ENCODE peak calls at places on chromosomes 7 and 10, in six cellular contexts. R is astrocyte, G is H1, N is PC-3, J is neural progenitor cell, B is fibroblast of lung. D is an unnamed sample.

GRCh38 chr7:30563326-30563942 is 31.2 kb upstream of the GARS1 start:
- DNase-seq in N (peak), J (no peak), B (no peak), R (peak), G (no peak), D (peak)

GRCh38 chr10:21528452-21529235 is 3.2 kb upstream of the SKIDA1 start:
- DNase-seq in R (peak), G (no peak), J (peak), B (peak), N (no peak), D (no peak)

GRCh38 chr10:97828721-97829120 is 20.9 kb upstream of the GOLGA7B start:
- DNase-seq in B (no peak), J (no peak), N (no peak), G (no peak), R (no peak), D (no peak)

GRCh38 chr10:36779238-36779846 is 346.1 kb upstream of the ANKRD30A start:
- DNase-seq in R (peak), N (peak), B (peak), G (no peak), J (peak), D (peak)

GRCh38 chr7:141715794-141716689 is 7.9 kb downstream of the WEE2 start:
- DNase-seq in N (no peak), B (no peak), R (no peak), G (no peak), J (no peak), D (no peak)

GRCh38 chr10:22246680-22247391 is 29.0 kb upstream of the EBLN1 start:
- DNase-seq in N (peak), J (no peak), R (peak), G (no peak), B (peak), D (peak)

GRCh38 chr10:13816195-13816926 is 229.6 kb downstream of the PRPF18 start:
- DNase-seq in N (no peak), J (no peak), B (peak), R (peak), G (no peak), D (peak)

GRCh38 chr7:41881313-41882130 is 178.6 kb upstream of the INHBA start:
- DNase-seq in J (no peak), N (no peak), B (peak), R (no peak), G (no peak), D (no peak)

GRCh38 chr7:65832281-65832680 is 40.6 kb upstream of the VKORC1L1 start:
- DNase-seq in N (peak), J (peak), B (peak), R (peak), G (no peak), D (peak)

GRCh38 chr7:93813514-93813913 is 77.0 kb downstream of the TFPI2 start:
- DNase-seq in B (no peak), J (no peak), G (no peak), N (no peak), R (no peak), D (no peak)

GRCh38 chr7:101995121-101995520 is 177.7 kb downstream of the CUX1 start:
- DNase-seq in B (no peak), R (no peak), G (no peak), J (no peak), N (no peak), D (no peak)

GRCh38 chr10:116882631-116883030 is 33.3 kb downstream of the ENO4 start:
- DNase-seq in N (no peak), J (no peak), R (no peak), G (no peak), B (no peak), D (no peak)

GRCh38 chr10:113644185-113645120 is 19.4 kb downstream of the NRAP start:
- DNase-seq in N (no peak), R (peak), G (no peak), B (peak), J (no peak), D (peak)

GRCh38 chr7:157977306-157977705 is 610.3 kb downstream of the PTPRN2 start:
- DNase-seq in R (no peak), G (no peak), J (no peak), N (no peak), B (no peak), D (no peak)

GRCh38 chr10:70771311-70772194 is 13.6 kb downstream of the TBATA start:
- DNase-seq in R (no peak), N (no peak), G (peak), B (no peak), J (no peak), D (no peak)

GRCh38 chr10:33189373-33189772 is 145.1 kb downstream of the NRP1 start:
- DNase-seq in R (no peak), N (no peak), B (no peak), G (no peak), J (peak), D (no peak)

GRCh38 chr10:133445268-133445732 is 8.4 kb upstream of the SCART1 start:
- DNase-seq in N (no peak), B (no peak), R (no peak), J (no peak), G (no peak), D (no peak)

GRCh38 chr7:130277763-130278643 is 11.3 kb downstream of the CPA2 start:
- DNase-seq in G (peak), B (peak), R (peak), N (peak), J (peak), D (peak)

GRCh38 chr10:29636178-29636577 is 1.4 kb upstream of the SVIL start:
- DNase-seq in N (peak), J (no peak), R (peak), B (peak), G (no peak), D (peak)

GRCh38 chr10:120732067-120732466 is 119.1 kb upstream of the WDR11 start:
- DNase-seq in N (peak), G (no peak), R (peak), B (no peak), J (no peak), D (peak)

GRCh38 chr10:77180794-77181193 is 456.8 kb downstream of the KCNMA1 start:
- DNase-seq in R (no peak), B (no peak), G (no peak), N (peak), J (no peak), D (peak)

GRCh38 chr10:30183076-30183402 is 123.7 kb upstream of the JCAD start:
- DNase-seq in B (no peak), G (no peak), R (no peak), N (no peak), J (no peak), D (no peak)

GRCh38 chr10:114026189-114027040 is 17.3 kb upstream of the ADRB1 start:
- DNase-seq in B (peak), G (no peak), J (no peak), R (peak), N (peak), D (peak)

GRCh38 chr10:2772135-2772534 is 295.2 kb upstream of the PFKP start:
- DNase-seq in J (no peak), B (no peak), G (no peak), R (no peak), N (no peak), D (no peak)

GRCh38 chr10:2777946-2778345 is 289.4 kb upstream of the PFKP start:
- DNase-seq in B (no peak), J (no peak), R (no peak), G (no peak), N (no peak), D (no peak)

DNA sequence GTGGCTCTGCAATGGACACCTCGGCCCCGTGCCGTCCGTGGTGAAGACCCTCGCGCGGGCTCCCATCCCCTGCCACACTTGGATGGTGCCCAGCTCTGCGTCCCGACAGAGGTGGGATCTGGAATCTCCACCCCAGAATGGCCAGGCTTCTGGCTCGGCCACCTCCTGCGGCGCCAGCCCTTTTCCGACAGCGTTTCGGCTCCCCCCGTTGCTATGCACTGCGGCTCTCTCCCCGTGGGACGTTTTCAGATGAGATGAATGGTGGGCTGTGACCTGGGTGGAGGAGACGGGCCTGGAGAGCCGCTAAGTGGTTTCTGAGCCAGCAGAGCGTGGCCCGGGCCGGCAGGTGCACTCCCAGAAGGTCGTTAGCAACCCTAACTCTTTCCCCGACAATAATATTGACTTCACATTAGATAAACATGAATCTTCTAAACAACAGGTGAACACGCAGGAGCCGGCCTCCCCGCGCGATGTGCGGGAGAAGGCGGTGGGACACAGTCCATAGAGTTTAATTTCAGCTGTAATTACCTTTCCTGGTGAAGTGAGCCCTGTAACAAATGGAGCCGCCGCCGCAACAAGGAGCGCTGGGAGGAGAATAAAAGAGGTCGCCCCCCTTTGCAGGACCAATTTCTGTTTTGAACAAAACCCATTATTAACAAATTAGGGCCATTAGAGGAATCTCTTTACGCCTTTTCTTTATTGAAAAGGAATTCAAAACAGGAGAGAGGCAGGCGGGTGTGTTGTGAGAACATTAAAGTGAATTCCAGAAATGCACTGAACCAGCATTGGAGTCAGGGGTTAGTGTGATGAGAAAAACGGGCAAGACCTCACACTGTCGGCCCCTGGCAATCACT is 294.3 kb upstream of the PFKP start:
- DNase-seq in G (no peak), R (no peak), N (no peak), B (no peak), J (peak), D (no peak)
- TF ChIP-seq EZH2 in G (no peak), R (no peak), N (no peak), B (no peak), J (no peak), D (no peak)

GRCh38 chr7:24284699-24285506 is 913 bp downstream of the NPY start:
- DNase-seq in N (no peak), J (peak), G (peak), R (no peak), B (no peak), D (no peak)
- TF ChIP-seq EZH2 in N (no peak), J (peak), G (peak), R (no peak), B (peak), D (peak)

DNA sequence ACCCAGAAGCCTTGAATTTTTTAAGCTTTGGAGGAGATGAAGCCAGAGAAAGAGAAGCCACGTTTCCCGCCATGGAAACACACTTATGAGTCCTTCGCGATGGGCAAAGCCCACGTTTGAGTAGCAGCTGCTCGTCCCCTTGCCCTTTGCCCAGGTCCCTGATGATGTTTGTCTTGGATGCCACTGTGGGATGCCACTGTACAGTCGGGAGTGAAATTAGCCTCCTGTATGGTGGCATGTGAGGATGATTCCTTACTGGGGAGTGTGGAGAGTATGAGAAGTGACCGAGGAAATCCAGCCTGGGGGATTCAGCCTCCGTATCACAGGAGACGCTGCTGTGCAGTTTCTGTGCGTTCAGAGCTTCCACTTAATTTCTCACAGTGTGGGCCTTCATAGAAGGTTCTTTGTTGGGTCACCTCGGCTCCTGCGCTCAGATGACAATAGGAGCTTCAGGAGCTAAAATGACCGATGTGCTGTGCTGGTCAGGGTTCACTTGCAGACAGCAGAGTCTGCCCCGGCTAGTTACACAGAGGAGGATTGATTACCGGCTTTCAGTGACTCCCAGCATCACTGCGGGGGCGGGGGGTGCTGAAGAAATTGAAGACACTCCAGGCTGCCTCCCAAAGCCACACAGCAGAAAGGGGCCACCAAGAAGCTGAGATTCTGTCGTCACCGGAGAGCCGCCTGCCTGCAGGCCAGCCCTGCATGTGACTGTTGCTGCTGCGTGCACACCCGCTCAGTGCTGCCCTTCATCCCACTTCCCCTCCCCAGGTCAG is 122.1 kb upstream of the SFMBT2 start:
- DNase-seq in B (no peak), J (no peak), N (no peak), R (no peak), G (no peak), D (no peak)
- TF ChIP-seq EZH2 in B (no peak), J (no peak), N (no peak), R (no peak), G (no peak), D (no peak)

GRCh38 chr7:16747095-16747494 is 6.5 kb upstream of the TSPAN13 start:
- DNase-seq in J (no peak), N (no peak), R (no peak), B (peak), G (no peak), D (no peak)
- TF ChIP-seq EZH2 in J (no peak), N (no peak), R (no peak), B (no peak), G (no peak), D (no peak)

DNA sequence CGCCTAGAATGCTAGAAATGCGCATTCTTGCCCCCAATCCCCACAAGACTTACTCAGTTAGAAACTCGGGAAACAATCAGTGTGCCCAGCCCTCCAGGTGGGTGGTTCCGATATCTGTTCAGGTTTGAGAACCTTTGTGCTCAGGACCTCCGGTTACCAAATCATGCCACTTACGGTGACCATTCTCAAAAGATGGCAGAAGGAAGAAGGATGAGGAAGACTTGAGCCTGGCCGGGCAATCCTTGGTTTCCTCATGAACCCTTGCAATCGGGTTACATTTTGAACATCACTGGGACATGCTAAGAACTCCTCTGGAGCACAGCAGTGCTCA is 52.1 kb downstream of the RBM17 start:
- DNase-seq in N (no peak), R (no peak), G (no peak), B (no peak), J (no peak), D (no peak)
- TF ChIP-seq EZH2 in N (no peak), R (no peak), G (no peak), B (no peak), J (no peak), D (no peak)